ENCODE peak calls at places on chromosomes 2 and 18, in five cellular contexts. One of them, this sample, is unnamed.

GRCh38 chr2:25377822-25378421 is 36.2 kb upstream of the DNMT3A start:
- DNase-seq in neuronal stem cell: no peak
- DNase-seq in mesenchymal stem cell: no peak
- DNase-seq in H9: peak
- DNase-seq in IMR-90: no peak
- DNase-seq in this sample: no peak

GRCh38 chr2:28349546-28350165 is 43.0 kb upstream of the FOSL2 start:
- DNase-seq in neuronal stem cell: no peak
- DNase-seq in IMR-90: no peak
- DNase-seq in H9: no peak
- DNase-seq in mesenchymal stem cell: no peak
- DNase-seq in this sample: no peak

GRCh38 chr2:137185378-137186078 is 420.2 kb downstream of the THSD7B start:
- DNase-seq in IMR-90: no peak
- DNase-seq in neuronal stem cell: no peak
- DNase-seq in mesenchymal stem cell: no peak
- DNase-seq in H9: no peak
- DNase-seq in this sample: no peak

GRCh38 chr18:49763590-49763989 is 49.7 kb downstream of the ACAA2 start:
- DNase-seq in mesenchymal stem cell: no peak
- DNase-seq in H9: no peak
- DNase-seq in IMR-90: no peak
- DNase-seq in neuronal stem cell: no peak
- DNase-seq in this sample: no peak

GRCh38 chr2:105256431-105257047 is 15.0 kb downstream of the GPR45 start:
- DNase-seq in neuronal stem cell: no peak
- DNase-seq in H9: no peak
- DNase-seq in IMR-90: no peak
- DNase-seq in mesenchymal stem cell: no peak
- DNase-seq in this sample: peak

GRCh38 chr2:16630463-16630862 is 35.2 kb downstream of the CYRIA start:
- DNase-seq in neuronal stem cell: no peak
- DNase-seq in IMR-90: no peak
- DNase-seq in mesenchymal stem cell: no peak
- DNase-seq in H9: no peak
- DNase-seq in this sample: no peak

GRCh38 chr18:77198663-77199062 is 51.0 kb upstream of the GALR1 start:
- DNase-seq in IMR-90: no peak
- DNase-seq in neuronal stem cell: no peak
- DNase-seq in H9: no peak
- DNase-seq in mesenchymal stem cell: no peak
- DNase-seq in this sample: no peak

GRCh38 chr18:77676901-77677300 is 427.3 kb downstream of the GALR1 start:
- DNase-seq in neuronal stem cell: no peak
- DNase-seq in mesenchymal stem cell: no peak
- DNase-seq in IMR-90: no peak
- DNase-seq in H9: peak
- DNase-seq in this sample: no peak

GRCh38 chr2:23286031-23286764 is 98.8 kb upstream of the KLHL29 start:
- DNase-seq in neuronal stem cell: no peak
- DNase-seq in H9: no peak
- DNase-seq in IMR-90: no peak
- DNase-seq in mesenchymal stem cell: peak
- DNase-seq in this sample: no peak

GRCh38 chr2:58879834-58880233 is 638.7 kb upstream of the FANCL start:
- DNase-seq in neuronal stem cell: no peak
- DNase-seq in H9: no peak
- DNase-seq in IMR-90: no peak
- DNase-seq in mesenchymal stem cell: no peak
- DNase-seq in this sample: no peak

GRCh38 chr2:29459445-29460179 is 344.4 kb downstream of the CLIP4 start:
- DNase-seq in neuronal stem cell: no peak
- DNase-seq in mesenchymal stem cell: peak
- DNase-seq in H9: no peak
- DNase-seq in IMR-90: peak
- DNase-seq in this sample: no peak

GRCh38 chr2:236394571-236394970 is 130.4 kb upstream of the ASB18 start:
- DNase-seq in mesenchymal stem cell: no peak
- DNase-seq in H9: peak
- DNase-seq in neuronal stem cell: no peak
- DNase-seq in IMR-90: no peak
- DNase-seq in this sample: no peak

GRCh38 chr2:158693476-158693875 is 101.6 kb upstream of the DAPL1 start:
- DNase-seq in neuronal stem cell: no peak
- DNase-seq in mesenchymal stem cell: no peak
- DNase-seq in H9: no peak
- DNase-seq in IMR-90: no peak
- DNase-seq in this sample: no peak

GRCh38 chr2:168220971-168221819 is 26.2 kb downstream of the STK39 start:
- DNase-seq in neuronal stem cell: no peak
- DNase-seq in mesenchymal stem cell: no peak
- DNase-seq in H9: no peak
- DNase-seq in IMR-90: peak
- DNase-seq in this sample: no peak

GRCh38 chr2:98134138-98134537 is 47.2 kb downstream of the VWA3B start:
- DNase-seq in neuronal stem cell: peak
- DNase-seq in mesenchymal stem cell: no peak
- DNase-seq in IMR-90: no peak
- DNase-seq in H9: peak
- DNase-seq in this sample: peak

GRCh38 chr2:25673170-25674002 is at the start of gene DTNB:
- DNase-seq in H9: peak
- DNase-seq in IMR-90: peak
- DNase-seq in neuronal stem cell: peak
- DNase-seq in mesenchymal stem cell: peak
- DNase-seq in this sample: peak

GRCh38 chr2:128395640-128396499 is 77.2 kb upstream of the HS6ST1 start:
- DNase-seq in mesenchymal stem cell: peak
- DNase-seq in neuronal stem cell: no peak
- DNase-seq in IMR-90: peak
- DNase-seq in H9: no peak
- DNase-seq in this sample: peak

GRCh38 chr2:126804347-126804746 is 94.3 kb upstream of the TEX51 start:
- DNase-seq in neuronal stem cell: no peak
- DNase-seq in H9: peak
- DNase-seq in mesenchymal stem cell: no peak
- DNase-seq in IMR-90: no peak
- DNase-seq in this sample: no peak

DNA sequence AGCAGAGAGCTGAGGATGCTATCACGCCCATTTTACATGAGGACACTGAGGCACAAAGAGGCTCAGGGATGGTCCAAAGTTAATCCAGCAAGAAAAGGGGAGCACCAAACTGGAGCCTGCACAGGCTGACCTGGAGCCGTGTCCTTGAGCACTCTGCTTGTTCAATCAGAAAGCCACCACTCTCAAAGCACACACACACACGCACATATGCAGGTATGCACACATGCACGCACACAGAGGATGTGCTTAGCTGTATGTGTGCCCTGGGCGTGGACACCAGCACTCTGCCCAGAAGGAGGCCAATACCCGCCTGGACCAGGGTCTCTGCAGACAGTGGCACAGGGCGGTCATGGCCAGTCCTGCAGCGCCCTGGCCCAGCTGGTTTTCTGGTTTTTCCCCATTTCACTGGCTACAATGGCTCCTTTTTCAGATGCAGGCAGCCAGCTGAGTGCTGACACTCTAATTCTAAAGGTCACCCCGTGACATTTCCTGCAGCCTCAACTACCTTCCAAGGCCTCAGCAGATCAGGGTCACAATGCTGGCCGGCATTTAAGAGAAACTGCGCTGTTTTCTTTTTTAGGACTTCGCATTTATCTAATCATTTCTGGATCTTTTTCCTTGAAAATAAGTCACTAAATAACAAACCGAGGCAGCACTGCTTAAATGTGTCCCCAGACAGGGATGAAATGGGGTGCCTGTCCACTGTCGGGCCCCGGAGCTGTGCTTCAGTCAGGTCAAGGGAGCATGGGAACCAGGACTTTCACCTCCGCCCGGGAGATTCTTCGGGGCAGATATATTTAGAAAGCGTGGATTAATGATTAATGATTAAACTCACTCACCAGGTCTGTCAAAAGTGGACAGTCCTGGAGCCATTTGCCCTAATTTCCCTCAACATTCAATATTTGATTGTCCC is 104.5 kb downstream of the HDAC4 start:
- DNase-seq in IMR-90: no peak
- DNase-seq in H9: no peak
- DNase-seq in mesenchymal stem cell: no peak
- DNase-seq in neuronal stem cell: no peak
- DNase-seq in this sample: no peak
- H3K4ac ChIP-seq in IMR-90: no peak
- H3K4ac ChIP-seq in H9: no peak
- H3K4ac ChIP-seq in mesenchymal stem cell: no peak
- H3K4ac ChIP-seq in neuronal stem cell: no peak
- H3K4ac ChIP-seq in this sample: no peak

DNA sequence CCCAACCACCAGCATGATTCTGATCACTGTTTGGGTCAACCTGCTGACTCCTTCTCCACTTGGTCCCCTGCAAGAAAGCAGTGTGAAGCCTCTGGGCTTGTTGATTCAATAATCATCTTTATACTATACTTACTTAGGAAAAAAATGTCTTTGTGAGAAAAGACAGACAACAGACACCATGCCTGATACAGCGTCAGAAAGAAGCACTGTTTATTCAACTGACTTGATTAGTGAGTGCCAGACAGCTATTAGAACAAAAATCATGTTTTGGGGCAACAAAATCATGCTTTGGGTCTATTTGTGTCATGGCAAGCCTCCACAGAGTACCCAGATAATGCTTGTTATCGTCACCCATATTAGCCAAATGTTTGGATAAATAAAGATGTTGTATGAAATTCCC is 58.7 kb upstream of the ATL2 start:
- DNase-seq in IMR-90: no peak
- DNase-seq in neuronal stem cell: no peak
- DNase-seq in mesenchymal stem cell: no peak
- DNase-seq in H9: no peak
- DNase-seq in this sample: no peak
- H3K9ac ChIP-seq in IMR-90: no peak
- H3K9ac ChIP-seq in neuronal stem cell: no peak
- H3K9ac ChIP-seq in mesenchymal stem cell: no peak
- H3K9ac ChIP-seq in H9: no peak
- H3K9ac ChIP-seq in this sample: no peak

GRCh38 chr2:6186332-6187100 is 494.3 kb downstream of the SOX11 start:
- DNase-seq in neuronal stem cell: no peak
- DNase-seq in H9: no peak
- DNase-seq in mesenchymal stem cell: peak
- DNase-seq in IMR-90: peak
- DNase-seq in this sample: peak
- H3K4ac ChIP-seq in neuronal stem cell: no peak
- H3K4ac ChIP-seq in H9: no peak
- H3K4ac ChIP-seq in mesenchymal stem cell: no peak
- H3K4ac ChIP-seq in IMR-90: peak
- H3K4ac ChIP-seq in this sample: peak

GRCh38 chr2:118102433-118103082 is 14.3 kb downstream of the INSIG2 start:
- DNase-seq in H9: no peak
- DNase-seq in neuronal stem cell: no peak
- DNase-seq in mesenchymal stem cell: no peak
- DNase-seq in IMR-90: peak
- DNase-seq in this sample: no peak
- H3K9ac ChIP-seq in H9: no peak
- H3K9ac ChIP-seq in neuronal stem cell: no peak
- H3K9ac ChIP-seq in mesenchymal stem cell: no peak
- H3K9ac ChIP-seq in IMR-90: no peak
- H3K9ac ChIP-seq in this sample: no peak

GRCh38 chr2:201974651-201975050 is 59.0 kb upstream of the FZD7 start:
- DNase-seq in IMR-90: no peak
- DNase-seq in mesenchymal stem cell: no peak
- DNase-seq in H9: no peak
- DNase-seq in neuronal stem cell: no peak
- DNase-seq in this sample: no peak

GRCh38 chr2:201977651-201978050 is 56.0 kb upstream of the FZD7 start:
- DNase-seq in IMR-90: no peak
- DNase-seq in H9: no peak
- DNase-seq in mesenchymal stem cell: no peak
- DNase-seq in neuronal stem cell: no peak
- DNase-seq in this sample: peak

GRCh38 chr2:201978333-201978732 is 55.3 kb upstream of the FZD7 start:
- DNase-seq in neuronal stem cell: no peak
- DNase-seq in mesenchymal stem cell: no peak
- DNase-seq in IMR-90: no peak
- DNase-seq in H9: no peak
- DNase-seq in this sample: no peak

GRCh38 chr2:201975434-201975833 is 58.2 kb upstream of the FZD7 start:
- DNase-seq in neuronal stem cell: no peak
- DNase-seq in IMR-90: no peak
- DNase-seq in mesenchymal stem cell: no peak
- DNase-seq in H9: no peak
- DNase-seq in this sample: no peak

GRCh38 chr2:201975964-201976612 is 57.6 kb upstream of the FZD7 start:
- DNase-seq in H9: no peak
- DNase-seq in IMR-90: no peak
- DNase-seq in neuronal stem cell: no peak
- DNase-seq in mesenchymal stem cell: no peak
- DNase-seq in this sample: peak
- H3K4ac ChIP-seq in H9: no peak
- H3K4ac ChIP-seq in IMR-90: no peak
- H3K4ac ChIP-seq in neuronal stem cell: no peak
- H3K4ac ChIP-seq in mesenchymal stem cell: no peak
- H3K4ac ChIP-seq in this sample: no peak

GRCh38 chr2:207225773-207226172 is 60.0 kb upstream of the KLF7 start:
- DNase-seq in neuronal stem cell: no peak
- DNase-seq in H9: no peak
- DNase-seq in mesenchymal stem cell: no peak
- DNase-seq in IMR-90: no peak
- DNase-seq in this sample: no peak
- H3K9ac ChIP-seq in neuronal stem cell: no peak
- H3K9ac ChIP-seq in H9: no peak
- H3K9ac ChIP-seq in mesenchymal stem cell: no peak
- H3K9ac ChIP-seq in IMR-90: no peak
- H3K9ac ChIP-seq in this sample: no peak

This sample was measured in trophoblast cell.